ENCODE peak calls at places on chromosomes 16 and 17, in ten cellular contexts. K is IMR-90, P is epithelial cell of proximal tubule, A is ovary, H is Peyer's patch, G is heart right ventricle, U is testis, I is esophagus muscularis mucosa, W is neural progenitor cell, F is fibroblast of the aortic adventitia. T is an unnamed sample.

GRCh38 chr17:65183736-65184135 is 46.6 kb downstream of the RGS9 start:
- DNase-seq in K (peak; percentile 70), P (no peak), A (no peak), H (no peak), G (no peak), U (no peak), I (no peak), W (peak; percentile 76), F (peak; percentile 17), T (no peak)

GRCh38 chr16:88665148-88665547 is 2.3 kb upstream of the MVD start:
- DNase-seq in K (no peak), P (no peak), A (no peak), H (no peak), G (no peak), U (no peak), I (no peak), W (no peak), F (no peak), T (no peak)

GRCh38 chr16:84505249-84506156 is 1.0 kb upstream of the MEAK7 start:
- DNase-seq in K (no peak), P (no peak), A (peak; percentile 52), H (no peak), G (no peak), U (no peak), I (no peak), W (peak; percentile 20), F (no peak), T (peak; percentile 84)

GRCh38 chr17:48542956-48543853 is 1.7 kb downstream of the HOXB2 start:
- DNase-seq in K (peak; percentile 67), P (no peak), A (no peak), H (peak; percentile 84), G (peak; percentile 44), U (peak; percentile 61), I (no peak), W (peak; percentile 79), F (peak; percentile 54), T (no peak)

GRCh38 chr17:19388791-19389190 is 1.8 kb upstream of the MFAP4 start:
- DNase-seq in K (peak; percentile 37), P (no peak), A (no peak), H (no peak), G (no peak), U (peak; percentile 71), I (no peak), W (no peak), F (peak; percentile 54), T (peak; percentile 4)

GRCh38 chr16:9845661-9846361 is 336.4 kb downstream of the GRIN2A start:
- DNase-seq in K (no peak), P (no peak), A (no peak), H (no peak), G (no peak), U (no peak), I (peak; percentile 84), W (no peak), F (peak; percentile 62), T (no peak)

GRCh38 chr16:1311738-1312458 is 2.5 kb downstream of the UBE2I start:
- DNase-seq in K (peak; percentile 17), P (no peak), A (peak; percentile 57), H (no peak), G (peak; percentile 42), U (peak; percentile 77), I (no peak), W (no peak), F (peak; percentile 25), T (no peak)

GRCh38 chr16:58732545-58733247 is 1.4 kb downstream of the GOT2 start:
- DNase-seq in K (peak; percentile 42), P (no peak), A (no peak), H (no peak), G (no peak), U (no peak), I (no peak), W (no peak), F (peak; percentile 62), T (no peak)

GRCh38 chr16:20399185-20399584 is 5.4 kb downstream of the PDILT start:
- DNase-seq in K (no peak), P (no peak), A (no peak), H (no peak), G (no peak), U (no peak), I (no peak), W (no peak), F (no peak), T (no peak)

GRCh38 chr17:57986841-57987581 is 1.0 kb downstream of the VEZF1 start:
- DNase-seq in K (peak; percentile 91), P (no peak), A (peak; percentile 60), H (peak; percentile 59), G (peak; percentile 47), U (peak; percentile 58), I (no peak), W (peak; percentile 78), F (peak; percentile 75), T (no peak)

GRCh38 chr16:2987854-2988253 is 7.6 kb upstream of the PKMYT1 start:
- DNase-seq in K (no peak), P (no peak), A (no peak), H (no peak), G (no peak), U (no peak), I (no peak), W (no peak), F (no peak), T (no peak)

GRCh38 chr16:11175850-11176341 is 80.1 kb downstream of the SOCS1 start:
- DNase-seq in K (no peak), P (no peak), A (no peak), H (no peak), G (no peak), U (no peak), I (no peak), W (no peak), F (no peak), T (no peak)

GRCh38 chr17:78435330-78436005 is 57.0 kb downstream of the PGS1 start:
- DNase-seq in K (no peak), P (no peak), A (no peak), H (no peak), G (no peak), U (no peak), I (no peak), W (no peak), F (no peak), T (no peak)

GRCh38 chr16:25106567-25107465 is 4.7 kb upstream of the LCMT1 start:
- DNase-seq in K (peak; percentile 77), P (no peak), A (peak; percentile 95), H (peak; percentile 98), G (peak; percentile 97), U (peak; percentile 98), I (peak; percentile 99), W (peak; percentile 95), F (peak; percentile 80), T (peak; percentile 98)

DNA sequence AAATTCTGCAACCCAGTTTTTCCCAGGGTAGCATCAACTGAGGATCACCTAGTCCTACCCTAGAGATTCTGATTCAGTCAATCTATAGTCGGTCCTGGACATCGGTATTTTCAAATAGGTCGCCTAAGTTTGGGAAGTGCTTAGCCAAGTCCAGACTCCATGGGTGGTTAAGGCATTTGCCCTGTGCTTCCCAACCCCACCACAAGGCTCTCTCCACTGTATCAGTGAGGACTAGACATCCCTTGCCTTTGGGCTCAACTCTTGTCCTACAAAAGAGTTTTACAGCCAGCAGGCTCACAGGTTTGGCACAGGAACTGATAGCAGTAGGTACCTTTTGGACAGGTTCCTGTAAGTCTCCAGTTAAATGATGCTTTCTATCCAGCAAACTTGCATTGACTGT is 13.8 kb downstream of the HYDIN start:
- DNase-seq in K (no peak), P (no peak), A (no peak), H (no peak), G (no peak), U (no peak), I (no peak), W (peak; percentile 9), F (no peak), T (no peak)
- TF ChIP-seq CTCF in K (no peak), P (peak; percentile 30), A (no peak), H (no peak), G (no peak), U (no peak), I (no peak), W (no peak), F (no peak), T (no peak)

GRCh38 chr16:67149276-67150057 is 1.3 kb downstream of the B3GNT9 start:
- DNase-seq in K (no peak), P (no peak), A (peak; percentile 48), H (no peak), G (no peak), U (no peak), I (no peak), W (no peak), F (no peak), T (no peak)

GRCh38 chr16:67151431-67152097 is 766 bp upstream of the B3GNT9 start:
- DNase-seq in K (no peak), P (no peak), A (peak; percentile 20), H (no peak), G (no peak), U (no peak), I (no peak), W (peak; percentile 13), F (no peak), T (no peak)

GRCh38 chr16:67150833-67151396 is at the start of gene B3GNT9:
- DNase-seq in K (peak; percentile 66), P (no peak), A (peak; percentile 84), H (peak; percentile 73), G (peak; percentile 80), U (peak; percentile 83), I (no peak), W (peak; percentile 86), F (peak; percentile 80), T (no peak)

GRCh38 chr16:67148656-67149275 is 2.0 kb downstream of the B3GNT9 start:
- DNase-seq in K (no peak), P (no peak), A (peak; percentile 17), H (no peak), G (no peak), U (no peak), I (no peak), W (no peak), F (no peak), T (no peak)

GRCh38 chr16:67150058-67150832 is 553 bp downstream of the B3GNT9 start:
- DNase-seq in K (peak; percentile 55), P (no peak), A (peak; percentile 71), H (peak; percentile 57), G (peak; percentile 64), U (peak; percentile 72), I (no peak), W (peak; percentile 86), F (peak; percentile 59), T (no peak)
- TF ChIP-seq CTCF in K (no peak), P (no peak), A (no peak), H (peak; percentile 8), G (peak; percentile 8), U (no peak), I (peak; percentile 8), W (peak; percentile 53), F (no peak), T (peak; percentile 61)

GRCh38 chr17:22507823-22508222 is 815.5 kb downstream of the KCNJ18 start:
- DNase-seq in K (no peak), P (no peak), A (no peak), H (no peak), G (no peak), U (peak; percentile 78), I (no peak), W (no peak), F (no peak), T (no peak)
- TF ChIP-seq CTCF in K (no peak), P (no peak), A (no peak), H (no peak), G (no peak), U (no peak), I (no peak), W (no peak), F (no peak), T (no peak)

DNA sequence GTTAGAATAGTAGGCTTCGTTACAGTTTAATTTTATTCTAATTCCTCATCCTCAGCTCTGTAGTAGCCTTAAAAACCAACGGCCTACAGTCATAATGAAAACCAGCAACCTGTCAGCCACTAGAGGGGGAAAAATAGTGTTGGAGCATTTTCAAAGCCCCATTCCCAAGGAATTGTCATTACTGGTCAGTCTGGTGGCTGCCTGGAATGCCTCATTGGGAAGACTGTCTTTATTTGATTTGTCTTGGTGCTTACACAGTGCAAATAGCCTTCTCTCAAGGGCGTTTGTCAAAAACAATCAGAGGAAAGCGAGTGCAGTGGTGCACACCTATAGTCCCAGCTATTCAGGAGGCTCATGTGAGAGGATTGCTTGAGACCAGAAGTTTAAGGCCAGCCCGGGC is 4.7 kb downstream of the LPCAT2 start:
- DNase-seq in K (no peak), P (no peak), A (no peak), H (no peak), G (no peak), U (no peak), I (no peak), W (no peak), F (no peak), T (no peak)
- TF ChIP-seq CTCF in K (no peak), P (peak; percentile 29), A (no peak), H (no peak), G (no peak), U (no peak), I (no peak), W (no peak), F (peak; percentile 21), T (peak; percentile 31)

T was measured in chondrocyte.